ENCODE peak calls at places on chromosomes 13 and 19, in five cellular contexts. One of them, this sample, is unnamed.

GRCh38 chr13:44218501-44219240 is 155.0 kb upstream of the SERP2 start:
- DNase-seq in hippocampal formation: no peak
- DNase-seq in caudate nucleus: no peak
- DNase-seq in T follicular helper cell: no peak
- DNase-seq in EL: no peak
- DNase-seq in this sample: no peak

GRCh38 chr19:3556978-3557460 is 367 bp downstream of the MFSD12 start:
- DNase-seq in hippocampal formation: no peak
- DNase-seq in caudate nucleus: no peak
- DNase-seq in T follicular helper cell: peak; percentile 69
- DNase-seq in EL: peak; percentile 61
- DNase-seq in this sample: no peak

GRCh38 chr19:21482863-21483276 is 22.5 kb upstream of the ZNF429 start:
- DNase-seq in hippocampal formation: peak; percentile 21
- DNase-seq in caudate nucleus: peak; percentile 20
- DNase-seq in T follicular helper cell: peak; percentile 66
- DNase-seq in EL: peak; percentile 7
- DNase-seq in this sample: no peak

GRCh38 chr19:38193445-38193844 is 30.6 kb downstream of the DPF1 start:
- DNase-seq in hippocampal formation: no peak
- DNase-seq in caudate nucleus: no peak
- DNase-seq in T follicular helper cell: no peak
- DNase-seq in EL: no peak
- DNase-seq in this sample: no peak

GRCh38 chr19:32876919-32877285 is 7.3 kb upstream of the SLC7A9 start:
- DNase-seq in hippocampal formation: no peak
- DNase-seq in caudate nucleus: no peak
- DNase-seq in T follicular helper cell: no peak
- DNase-seq in EL: peak; percentile 86
- DNase-seq in this sample: peak; percentile 78

GRCh38 chr19:53311897-53312296 is 21.7 kb upstream of the ZNF845 start:
- DNase-seq in hippocampal formation: no peak
- DNase-seq in caudate nucleus: no peak
- DNase-seq in T follicular helper cell: no peak
- DNase-seq in EL: no peak
- DNase-seq in this sample: no peak

GRCh38 chr13:80399340-80400163 is 58.6 kb upstream of the SPRY2 start:
- DNase-seq in hippocampal formation: no peak
- DNase-seq in caudate nucleus: no peak
- DNase-seq in T follicular helper cell: no peak
- DNase-seq in EL: no peak
- DNase-seq in this sample: no peak

GRCh38 chr19:48646192-48646911 is 365 bp upstream of the CA11 start:
- DNase-seq in hippocampal formation: peak; percentile 89
- DNase-seq in caudate nucleus: peak; percentile 95
- DNase-seq in T follicular helper cell: peak; percentile 91
- DNase-seq in EL: peak; percentile 88
- DNase-seq in this sample: peak; percentile 55

GRCh38 chr19:2385053-2385721 is 25.1 kb downstream of the TMPRSS9 start:
- DNase-seq in hippocampal formation: no peak
- DNase-seq in caudate nucleus: no peak
- DNase-seq in T follicular helper cell: peak; percentile 3
- DNase-seq in EL: peak; percentile 87
- DNase-seq in this sample: peak; percentile 97

GRCh38 chr13:75153386-75153785 is 328.6 kb downstream of the TBC1D4 start:
- DNase-seq in hippocampal formation: no peak
- DNase-seq in caudate nucleus: no peak
- DNase-seq in T follicular helper cell: no peak
- DNase-seq in EL: no peak
- DNase-seq in this sample: no peak

GRCh38 chr13:101746513-101746912 is 294.0 kb downstream of the ITGBL1 start:
- DNase-seq in hippocampal formation: no peak
- DNase-seq in caudate nucleus: no peak
- DNase-seq in T follicular helper cell: no peak
- DNase-seq in EL: no peak
- DNase-seq in this sample: no peak

GRCh38 chr19:7743425-7743841 is 3.9 kb downstream of the CD209 start:
- DNase-seq in hippocampal formation: no peak
- DNase-seq in caudate nucleus: no peak
- DNase-seq in T follicular helper cell: no peak
- DNase-seq in EL: no peak
- DNase-seq in this sample: no peak

GRCh38 chr19:13842294-13843103 is 34.4 kb upstream of the NANOS3 start:
- DNase-seq in hippocampal formation: peak; percentile 30
- DNase-seq in caudate nucleus: peak; percentile 25
- DNase-seq in T follicular helper cell: peak; percentile 67
- DNase-seq in EL: peak; percentile 81
- DNase-seq in this sample: peak; percentile 70

GRCh38 chr19:2623743-2624142 is 78.8 kb downstream of the GNG7 start:
- DNase-seq in hippocampal formation: no peak
- DNase-seq in caudate nucleus: no peak
- DNase-seq in T follicular helper cell: no peak
- DNase-seq in EL: no peak
- DNase-seq in this sample: no peak

GRCh38 chr13:36445278-36445677 is 13.0 kb downstream of the CCNA1 start:
- DNase-seq in hippocampal formation: no peak
- DNase-seq in caudate nucleus: no peak
- DNase-seq in T follicular helper cell: no peak
- DNase-seq in EL: no peak
- DNase-seq in this sample: no peak

GRCh38 chr19:17406039-17406886 is 833 bp upstream of the BST2 start:
- DNase-seq in hippocampal formation: peak; percentile 19
- DNase-seq in caudate nucleus: no peak
- DNase-seq in T follicular helper cell: no peak
- DNase-seq in EL: peak; percentile 76
- DNase-seq in this sample: peak; percentile 90

GRCh38 chr19:34985249-34986022 is 14.7 kb upstream of the GRAMD1A start:
- DNase-seq in hippocampal formation: no peak
- DNase-seq in caudate nucleus: no peak
- DNase-seq in T follicular helper cell: no peak
- DNase-seq in EL: peak; percentile 43
- DNase-seq in this sample: no peak

GRCh38 chr13:113598481-113598880 is 13.9 kb downstream of the TFDP1 start:
- DNase-seq in hippocampal formation: no peak
- DNase-seq in caudate nucleus: no peak
- DNase-seq in T follicular helper cell: no peak
- DNase-seq in EL: no peak
- DNase-seq in this sample: no peak

GRCh38 chr19:46241676-46242075 is 12.1 kb downstream of the IGFL1 start:
- DNase-seq in hippocampal formation: no peak
- DNase-seq in caudate nucleus: no peak
- DNase-seq in T follicular helper cell: no peak
- DNase-seq in EL: no peak
- DNase-seq in this sample: no peak

GRCh38 chr19:11268783-11269267 is 6.5 kb upstream of the DOCK6 start:
- DNase-seq in hippocampal formation: no peak
- DNase-seq in caudate nucleus: no peak
- DNase-seq in T follicular helper cell: no peak
- DNase-seq in EL: peak; percentile 67
- DNase-seq in this sample: peak; percentile 69

GRCh38 chr13:113967206-113967720 is 6.6 kb downstream of the C13orf46 start:
- DNase-seq in hippocampal formation: no peak
- DNase-seq in caudate nucleus: no peak
- DNase-seq in T follicular helper cell: no peak
- DNase-seq in EL: no peak
- DNase-seq in this sample: no peak

GRCh38 chr13:112696869-112697465 is 7.1 kb downstream of the ATP11A start:
- DNase-seq in hippocampal formation: no peak
- DNase-seq in caudate nucleus: no peak
- DNase-seq in T follicular helper cell: no peak
- DNase-seq in EL: no peak
- DNase-seq in this sample: no peak

GRCh38 chr13:101300531-101300930 is 115.8 kb downstream of the NALCN start:
- DNase-seq in hippocampal formation: no peak
- DNase-seq in caudate nucleus: no peak
- DNase-seq in T follicular helper cell: no peak
- DNase-seq in EL: no peak
- DNase-seq in this sample: no peak

GRCh38 chr19:1465191-1466016 is 13.6 kb downstream of the C19orf25 start:
- DNase-seq in hippocampal formation: no peak
- DNase-seq in caudate nucleus: no peak
- DNase-seq in T follicular helper cell: no peak
- DNase-seq in EL: no peak
- DNase-seq in this sample: no peak

GRCh38 chr13:109331898-109332297 is 454.5 kb downstream of the IRS2 start:
- DNase-seq in hippocampal formation: no peak
- DNase-seq in caudate nucleus: no peak
- DNase-seq in T follicular helper cell: no peak
- DNase-seq in EL: peak; percentile 34
- DNase-seq in this sample: peak; percentile 18

GRCh38 chr19:35194022-35194984 is 34.2 kb downstream of the FAM187B start:
- DNase-seq in hippocampal formation: no peak
- DNase-seq in caudate nucleus: no peak
- DNase-seq in T follicular helper cell: no peak
- DNase-seq in EL: no peak
- DNase-seq in this sample: no peak

GRCh38 chr19:1752009-1752756 is 1.1 kb upstream of the ONECUT3 start:
- DNase-seq in hippocampal formation: no peak
- DNase-seq in caudate nucleus: no peak
- DNase-seq in T follicular helper cell: no peak
- DNase-seq in EL: no peak
- DNase-seq in this sample: no peak

GRCh38 chr19:29871143-29871542 is 59.4 kb downstream of the CCNE1 start:
- DNase-seq in hippocampal formation: no peak
- DNase-seq in caudate nucleus: no peak
- DNase-seq in T follicular helper cell: no peak
- DNase-seq in EL: no peak
- DNase-seq in this sample: no peak

GRCh38 chr19:39398297-39398864 is 7.2 kb downstream of the MED29 start:
- DNase-seq in hippocampal formation: peak; percentile 44
- DNase-seq in caudate nucleus: peak; percentile 9
- DNase-seq in T follicular helper cell: no peak
- DNase-seq in EL: peak; percentile 86
- DNase-seq in this sample: peak; percentile 92

GRCh38 chr19:6000228-6000847 is 22.4 kb upstream of the RANBP3 start:
- DNase-seq in hippocampal formation: no peak
- DNase-seq in caudate nucleus: no peak
- DNase-seq in T follicular helper cell: no peak
- DNase-seq in EL: no peak
- DNase-seq in this sample: no peak

GRCh38 chr19:48244289-48244688 is 11.4 kb downstream of the CARD8 start:
- DNase-seq in hippocampal formation: no peak
- DNase-seq in caudate nucleus: no peak
- DNase-seq in T follicular helper cell: peak; percentile 20
- DNase-seq in EL: no peak
- DNase-seq in this sample: peak; percentile 24

GRCh38 chr19:18499055-18499775 is 22.7 kb downstream of the ELL start:
- DNase-seq in hippocampal formation: no peak
- DNase-seq in caudate nucleus: no peak
- DNase-seq in T follicular helper cell: no peak
- DNase-seq in EL: no peak
- DNase-seq in this sample: no peak

GRCh38 chr13:50672025-50672424 is 171.5 kb downstream of the DLEU7 start:
- DNase-seq in hippocampal formation: no peak
- DNase-seq in caudate nucleus: no peak
- DNase-seq in T follicular helper cell: no peak
- DNase-seq in EL: peak; percentile 38
- DNase-seq in this sample: no peak

GRCh38 chr19:1112254-1113208 is 8.7 kb downstream of the GPX4 start:
- DNase-seq in hippocampal formation: no peak
- DNase-seq in caudate nucleus: no peak
- DNase-seq in T follicular helper cell: no peak
- DNase-seq in EL: no peak
- DNase-seq in this sample: no peak

GRCh38 chr13:89267734-89268133 is 1596.6 kb downstream of the SLITRK5 start:
- DNase-seq in hippocampal formation: no peak
- DNase-seq in caudate nucleus: no peak
- DNase-seq in T follicular helper cell: no peak
- DNase-seq in EL: no peak
- DNase-seq in this sample: peak; percentile 31

This sample was measured in A172.